ENCODE peak calls at places on chromosomes 16 and 17, in four cellular contexts. Q is ureter, K is T-helper 1 cell, U is GM06990. O is an unnamed sample.

GRCh38 chr16:60107467-60107866 is 1373.4 kb upstream of the GOT2 start:
- DNase-seq in Q (no peak), K (no peak), U (no peak), O (no peak)

GRCh38 chr17:30093463-30094147 is 23.0 kb upstream of the NSRP1 start:
- DNase-seq in Q (no peak), K (no peak), U (no peak), O (no peak)

GRCh38 chr16:84455031-84455430 is 49.4 kb downstream of the MEAK7 start:
- DNase-seq in Q (no peak), K (no peak), U (no peak), O (peak)

GRCh38 chr17:65079489-65079900 is 23.0 kb upstream of the GNA13 start:
- DNase-seq in Q (no peak), K (no peak), U (no peak), O (no peak)

GRCh38 chr17:82807101-82807500 is 32.7 kb downstream of the ZNF750 start:
- DNase-seq in Q (no peak), K (no peak), U (no peak), O (no peak)

GRCh38 chr16:15803608-15804007 is 53.2 kb downstream of the MYH11 start:
- DNase-seq in Q (no peak), K (no peak), U (no peak), O (no peak)

GRCh38 chr17:58336456-58337094 is 8.0 kb upstream of the TSPOAP1 start:
- DNase-seq in Q (no peak), K (no peak), U (peak), O (no peak)

GRCh38 chr17:48484256-48484655 is 46.6 kb downstream of the HOXB1 start:
- DNase-seq in Q (no peak), K (no peak), U (no peak), O (no peak)

GRCh38 chr16:4517812-4518211 is 20.8 kb downstream of the CDIP1 start:
- DNase-seq in Q (no peak), K (no peak), U (no peak), O (no peak)

GRCh38 chr16:10616744-10617640 is 36.6 kb upstream of the EMP2 start:
- DNase-seq in Q (peak), K (no peak), U (no peak), O (no peak)